ENCODE peak calls at places on chromosomes 11 and 22, in nine cellular contexts. E is right lobe of liver, J is neural progenitor cell, D is fibroblast of mammary gland, K is progenitor cell of endocrine pancreas, Y is kidney, Z is retinal pigment epithelial cell, R is kidney epithelial cell, V is IMR-90. P is an unnamed sample.

GRCh38 chr11:14384338-14384737 is 25.4 kb upstream of the RRAS2 start:
- DNase-seq in E (no peak), J (no peak), D (peak), K (no peak), Y (no peak), Z (no peak), R (no peak), V (peak), P (no peak)

GRCh38 chr11:12693485-12694181 is 19.4 kb downstream of the TEAD1 start:
- DNase-seq in E (peak), J (no peak), D (peak), K (no peak), Y (peak), Z (peak), R (peak), V (peak), P (no peak)

GRCh38 chr11:94521684-94522083 is 9.4 kb downstream of the C11orf97 start:
- DNase-seq in E (no peak), J (peak), D (peak), K (no peak), Y (no peak), Z (no peak), R (no peak), V (no peak), P (no peak)

GRCh38 chr11:7637447-7638157 is 35.7 kb downstream of the CYB5R2 start:
- DNase-seq in E (no peak), J (no peak), D (peak), K (no peak), Y (no peak), Z (no peak), R (no peak), V (peak), P (no peak)

GRCh38 chr11:83191986-83192385 is 1.5 kb upstream of the ANKRD42 start:
- DNase-seq in E (no peak), J (no peak), D (no peak), K (no peak), Y (no peak), Z (no peak), R (no peak), V (no peak), P (no peak)

GRCh38 chr11:78210000-78210608 is 21.4 kb downstream of the USP35 start:
- DNase-seq in E (no peak), J (no peak), D (no peak), K (no peak), Y (no peak), Z (no peak), R (no peak), V (no peak), P (no peak)

GRCh38 chr22:49209452-49210195 is 618.0 kb downstream of the BRD1 start:
- DNase-seq in E (peak), J (no peak), D (no peak), K (no peak), Y (peak), Z (no peak), R (no peak), V (no peak), P (peak)

GRCh38 chr22:36769541-36769940 is 6.4 kb downstream of the IFT27 start:
- DNase-seq in E (no peak), J (no peak), D (no peak), K (no peak), Y (no peak), Z (no peak), R (no peak), V (no peak), P (peak)

GRCh38 chr11:65695459-65696241 is 16.4 kb upstream of the KAT5 start:
- DNase-seq in E (no peak), J (no peak), D (no peak), K (no peak), Y (peak), Z (no peak), R (peak), V (no peak), P (no peak)

GRCh38 chr11:75337195-75337654 is 14.2 kb downstream of the ARRB1 start:
- DNase-seq in E (no peak), J (no peak), D (peak), K (no peak), Y (no peak), Z (no peak), R (no peak), V (peak), P (no peak)

GRCh38 chr22:26566994-26567393 is 22.9 kb downstream of the TPST2 start:
- DNase-seq in E (no peak), J (no peak), D (no peak), K (no peak), Y (no peak), Z (no peak), R (no peak), V (no peak), P (no peak)

GRCh38 chr11:57547854-57548377 is 10.5 kb downstream of the SMTNL1 start:
- DNase-seq in E (no peak), J (no peak), D (no peak), K (no peak), Y (no peak), Z (no peak), R (no peak), V (no peak), P (no peak)

GRCh38 chr11:45042560-45042959 is 91.9 kb upstream of the TP53I11 start:
- DNase-seq in E (no peak), J (no peak), D (peak), K (no peak), Y (no peak), Z (no peak), R (no peak), V (no peak), P (no peak)

GRCh38 chr11:35605691-35606090 is 12.6 kb upstream of the FJX1 start:
- DNase-seq in E (no peak), J (peak), D (peak), K (no peak), Y (peak), Z (no peak), R (no peak), V (peak), P (no peak)

GRCh38 chr11:41720761-41721160 is 261.3 kb upstream of the LRRC4C start:
- DNase-seq in E (no peak), J (peak), D (no peak), K (no peak), Y (no peak), Z (no peak), R (no peak), V (no peak), P (no peak)

GRCh38 chr11:128246364-128247234 is 340.8 kb downstream of the ETS1 start:
- DNase-seq in E (no peak), J (peak), D (peak), K (no peak), Y (no peak), Z (no peak), R (no peak), V (peak), P (no peak)

GRCh38 chr22:36405671-36406070 is 17.9 kb upstream of the MYH9 start:
- DNase-seq in E (no peak), J (no peak), D (no peak), K (no peak), Y (no peak), Z (no peak), R (no peak), V (no peak), P (no peak)

GRCh38 chr11:79244175-79244804 is 196.5 kb downstream of the TENM4 start:
- DNase-seq in E (no peak), J (no peak), D (peak), K (no peak), Y (no peak), Z (peak), R (peak), V (peak), P (no peak)

GRCh38 chr22:41695211-41695610 is 4.1 kb upstream of the MEI1 start:
- DNase-seq in E (no peak), J (no peak), D (no peak), K (no peak), Y (no peak), Z (no peak), R (no peak), V (no peak), P (no peak)

GRCh38 chr11:82899957-82900276 is 313 bp downstream of the PRCP start:
- DNase-seq in E (no peak), J (no peak), D (no peak), K (no peak), Y (no peak), Z (no peak), R (no peak), V (no peak), P (no peak)

GRCh38 chr11:46133119-46133518 is 11.9 kb upstream of the PHF21A start:
- DNase-seq in E (no peak), J (no peak), D (no peak), K (no peak), Y (no peak), Z (no peak), R (no peak), V (no peak), P (no peak)

GRCh38 chr11:130915556-130916237 is 582 bp downstream of the SNX19 start:
- DNase-seq in E (no peak), J (no peak), D (no peak), K (peak), Y (no peak), Z (no peak), R (no peak), V (no peak), P (no peak)

GRCh38 chr11:112837162-112837826 is 123.9 kb upstream of the NCAM1 start:
- DNase-seq in E (peak), J (no peak), D (no peak), K (no peak), Y (no peak), Z (no peak), R (no peak), V (no peak), P (no peak)

GRCh38 chr11:62108017-62108750 is 15.6 kb upstream of the INCENP start:
- DNase-seq in E (no peak), J (peak), D (peak), K (no peak), Y (no peak), Z (no peak), R (no peak), V (peak), P (no peak)

GRCh38 chr11:11415786-11416390 is 62.8 kb upstream of the CSNK2A3 start:
- DNase-seq in E (no peak), J (peak), D (no peak), K (no peak), Y (no peak), Z (peak), R (no peak), V (no peak), P (no peak)

GRCh38 chr11:18280438-18281046 is 14.5 kb downstream of the SAA1 start:
- DNase-seq in E (no peak), J (no peak), D (no peak), K (no peak), Y (no peak), Z (no peak), R (no peak), V (no peak), P (no peak)

GRCh38 chr11:32884770-32885384 is 7.7 kb upstream of the QSER1 start:
- DNase-seq in E (no peak), J (no peak), D (peak), K (no peak), Y (no peak), Z (no peak), R (no peak), V (no peak), P (no peak)
- TF ChIP-seq CTCF in E (peak), J (peak), D (peak), K (peak), Y (no peak), Z (peak), R (peak), V (peak), P (peak)

GRCh38 chr22:45242778-45243191 is 2.1 kb upstream of the KIAA0930 start:
- DNase-seq in E (peak), J (no peak), D (peak), K (no peak), Y (peak), Z (no peak), R (no peak), V (no peak), P (no peak)
- TF ChIP-seq CTCF in E (no peak), J (peak), D (peak), K (no peak), Y (no peak), Z (peak), R (no peak), V (peak), P (peak)

GRCh38 chr22:39418696-39419095 is 19.1 kb downstream of the TAB1 start:
- DNase-seq in E (no peak), J (no peak), D (no peak), K (no peak), Y (peak), Z (no peak), R (no peak), V (no peak), P (peak)
- TF ChIP-seq CTCF in E (no peak), J (no peak), D (no peak), K (no peak), Y (no peak), Z (no peak), R (no peak), V (no peak), P (no peak)

DNA sequence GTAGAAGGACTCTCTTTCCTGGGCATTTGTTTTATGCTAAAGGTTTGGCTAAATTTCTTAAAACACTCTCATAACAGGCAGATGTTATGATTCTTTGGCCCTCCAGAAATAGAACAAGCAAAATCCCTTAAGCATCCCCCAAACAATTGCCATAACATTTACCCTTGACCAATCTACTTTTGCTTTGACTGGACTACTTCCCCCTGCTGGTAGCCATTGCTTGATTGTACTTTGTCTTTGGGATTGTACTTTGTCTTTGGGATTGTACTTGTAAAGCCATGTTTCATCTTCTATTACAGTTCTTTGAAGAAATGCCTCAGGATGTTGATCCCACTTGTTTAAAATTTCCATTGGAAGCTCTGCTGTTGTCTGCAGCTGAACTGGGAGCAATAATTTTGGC is 53.3 kb upstream of the GLYAT start:
- DNase-seq in E (no peak), J (no peak), D (no peak), K (no peak), Y (no peak), Z (no peak), R (no peak), V (no peak), P (no peak)
- TF ChIP-seq CTCF in E (peak), J (no peak), D (peak), K (no peak), Y (no peak), Z (no peak), R (no peak), V (no peak), P (peak)

DNA sequence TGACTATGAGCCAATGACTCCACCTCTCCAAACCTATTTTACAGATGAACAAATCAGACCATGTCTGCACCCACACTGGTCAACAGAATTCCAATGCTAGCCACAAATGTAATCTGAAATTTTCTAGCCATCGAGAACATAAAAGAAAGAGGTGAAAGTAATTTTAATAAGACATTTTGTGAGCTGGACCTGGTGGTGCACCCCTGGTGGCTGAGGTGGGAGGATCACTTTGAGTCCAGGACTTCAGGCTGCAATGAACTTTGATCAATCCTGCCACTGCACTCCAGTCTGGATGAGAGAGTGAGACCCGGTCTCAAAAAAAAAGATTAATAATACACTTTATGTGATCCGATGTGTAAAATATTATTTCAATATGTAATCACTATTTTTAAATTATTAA is 9.4 kb upstream of the RNF185 start:
- DNase-seq in E (no peak), J (no peak), D (no peak), K (no peak), Y (no peak), Z (no peak), R (no peak), V (no peak), P (no peak)
- TF ChIP-seq CTCF in E (peak), J (peak), D (peak), K (peak), Y (peak), Z (peak), R (peak), V (peak), P (peak)

DNA sequence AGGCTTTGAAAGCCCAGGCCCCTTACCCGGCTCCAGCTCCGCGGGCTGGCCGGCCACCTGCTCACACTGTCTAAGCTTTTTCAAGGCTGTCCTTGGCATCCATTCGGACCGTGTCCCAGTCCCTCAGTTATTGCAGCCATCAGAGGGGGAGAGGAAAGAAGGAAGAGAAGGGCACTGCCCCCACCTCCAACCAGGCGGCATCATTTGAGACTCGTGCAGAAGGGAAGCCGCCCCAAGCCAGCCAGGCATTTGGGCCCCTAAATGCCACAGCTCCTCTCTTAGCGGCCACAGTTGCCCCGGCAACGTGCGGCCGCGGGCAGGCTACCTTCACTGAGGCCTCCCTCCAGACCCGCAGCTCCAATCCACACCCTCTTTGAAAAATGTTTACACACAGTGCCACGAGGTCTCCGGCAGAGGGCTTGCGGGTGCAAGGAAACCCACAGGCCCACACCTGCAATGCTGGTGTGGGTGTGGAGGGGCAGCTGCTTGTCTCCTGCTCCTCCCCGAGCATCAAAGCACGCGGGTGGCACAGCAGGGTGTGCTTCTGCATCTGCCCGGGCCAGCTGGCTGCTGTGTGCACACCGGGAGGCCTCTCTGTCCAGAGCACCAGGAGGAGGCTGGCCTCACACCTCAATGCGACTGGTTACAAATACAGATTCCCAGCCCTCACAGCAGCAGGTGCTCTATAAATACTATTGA is 124.4 kb downstream of the CTTN start:
- DNase-seq in E (peak), J (peak), D (no peak), K (no peak), Y (peak), Z (no peak), R (no peak), V (no peak), P (peak)
- TF ChIP-seq CTCF in E (no peak), J (no peak), D (no peak), K (peak), Y (no peak), Z (peak), R (peak), V (no peak), P (no peak)

GRCh38 chr22:34414467-34415440 is 494.5 kb upstream of the LARGE1 start:
- DNase-seq in E (peak), J (peak), D (peak), K (peak), Y (no peak), Z (no peak), R (peak), V (no peak), P (no peak)
- TF ChIP-seq CTCF in E (peak), J (peak), D (peak), K (peak), Y (peak), Z (peak), R (peak), V (no peak), P (peak)

DNA sequence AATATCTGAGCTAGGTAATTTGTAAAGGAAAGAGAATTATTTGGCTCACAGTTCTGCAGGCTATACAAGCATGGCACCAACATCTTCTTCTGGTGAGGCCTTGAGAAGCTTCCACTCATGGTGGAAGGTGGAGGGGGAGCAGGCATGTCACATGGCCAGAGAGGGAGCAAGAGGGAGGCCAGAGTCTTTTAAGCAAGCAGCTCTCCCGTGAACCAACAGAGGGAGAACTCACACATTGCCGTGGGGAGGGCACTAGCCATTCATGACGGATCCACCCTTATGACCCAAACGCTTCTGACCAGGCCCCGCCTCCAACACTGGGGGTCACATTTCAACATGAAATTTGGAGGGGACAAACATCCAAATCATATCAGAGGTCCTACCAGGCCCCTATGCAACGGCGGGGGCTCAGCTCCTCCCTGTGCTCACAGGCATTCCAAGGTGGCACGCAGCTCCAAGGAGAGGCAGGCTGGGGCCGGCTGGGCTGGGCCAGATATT is 4.6 kb downstream of the C11orf96 start:
- DNase-seq in E (no peak), J (peak), D (peak), K (no peak), Y (peak), Z (no peak), R (no peak), V (peak), P (no peak)
- TF ChIP-seq CTCF in E (peak), J (peak), D (peak), K (peak), Y (no peak), Z (peak), R (peak), V (peak), P (peak)

DNA sequence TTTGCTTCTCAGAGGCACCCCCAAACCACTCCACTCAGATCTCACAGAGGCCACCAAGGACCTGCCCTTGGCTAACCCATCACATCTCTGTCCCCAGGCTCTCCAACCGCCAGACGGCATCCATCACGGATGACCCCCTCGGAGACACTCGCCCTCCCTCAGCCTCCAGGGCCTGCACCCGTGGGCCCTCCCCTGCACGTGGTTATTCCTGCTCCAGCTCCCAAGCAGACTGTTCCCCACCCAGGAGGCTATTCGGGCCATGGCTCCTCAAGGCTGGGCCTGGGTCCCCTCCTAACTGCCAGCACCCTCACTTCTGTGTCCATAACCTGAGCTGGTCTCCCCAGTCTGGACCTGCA is 11.0 kb downstream of the CELSR1 start:
- DNase-seq in E (no peak), J (no peak), D (no peak), K (no peak), Y (peak), Z (no peak), R (no peak), V (no peak), P (peak)
- TF ChIP-seq CTCF in E (no peak), J (no peak), D (no peak), K (no peak), Y (no peak), Z (no peak), R (no peak), V (no peak), P (no peak)

P was measured in chondrocyte.